ENCODE peak calls at places on chromosomes 3 and 15, in eight cellular contexts. D is fibroblast of mammary gland, X is tibial nerve, I is fibroblast of lung, U is choroid plexus epithelial cell, T is HCT116, E is mesothelial cell of epicardium, V is ascending aorta. W is an unnamed sample.

GRCh38 chr15:62472616-62473299 is 307.7 kb upstream of the C2CD4B start:
- DNase-seq in D (no peak), X (no peak), I (no peak), U (no peak), T (no peak), E (no peak), V (no peak), W (peak; percentile 27)

GRCh38 chr3:144770813-144771400 is 799.3 kb downstream of the DIPK2A start:
- DNase-seq in D (peak; percentile 56), X (peak; percentile 11), I (peak; percentile 80), U (peak; percentile 81), T (peak; percentile 24), E (no peak), V (no peak), W (no peak)

GRCh38 chr15:37921527-37922385 is 12.7 kb upstream of the TMCO5A start:
- DNase-seq in D (peak; percentile 27), X (no peak), I (no peak), U (peak; percentile 27), T (no peak), E (no peak), V (no peak), W (no peak)

GRCh38 chr3:43959498-43960447 is 269.0 kb downstream of the ABHD5 start:
- DNase-seq in D (no peak), X (no peak), I (no peak), U (no peak), T (no peak), E (no peak), V (no peak), W (no peak)

GRCh38 chr3:56970401-56971002 is 90.0 kb upstream of the SPATA12 start:
- DNase-seq in D (no peak), X (no peak), I (no peak), U (no peak), T (no peak), E (no peak), V (no peak), W (no peak)

GRCh38 chr15:73704869-73705645 is 20.9 kb downstream of the CD276 start:
- DNase-seq in D (peak; percentile 49), X (peak; percentile 35), I (peak; percentile 46), U (peak; percentile 68), T (no peak), E (peak; percentile 40), V (no peak), W (no peak)

GRCh38 chr3:182436547-182436946 is 356.8 kb upstream of the ATP11B start:
- DNase-seq in D (no peak), X (no peak), I (no peak), U (no peak), T (no peak), E (no peak), V (no peak), W (no peak)

GRCh38 chr15:79091204-79091867 is 756 bp upstream of the RASGRF1 start:
- DNase-seq in D (peak; percentile 18), X (no peak), I (no peak), U (peak; percentile 12), T (no peak), E (no peak), V (no peak), W (no peak)

GRCh38 chr3:9781978-9782575 is 10.2 kb downstream of the TADA3 start:
- DNase-seq in D (no peak), X (no peak), I (no peak), U (no peak), T (no peak), E (no peak), V (no peak), W (no peak)

GRCh38 chr3:9783954-9784353 is 8.3 kb downstream of the TADA3 start:
- DNase-seq in D (no peak), X (no peak), I (no peak), U (no peak), T (no peak), E (no peak), V (no peak), W (no peak)

GRCh38 chr3:9780920-9781319 is 11.2 kb upstream of the CAMK1 start:
- DNase-seq in D (no peak), X (no peak), I (no peak), U (no peak), T (no peak), E (no peak), V (no peak), W (no peak)

GRCh38 chr3:9781551-9781950 is 10.7 kb downstream of the TADA3 start:
- DNase-seq in D (no peak), X (no peak), I (no peak), U (no peak), T (no peak), E (no peak), V (no peak), W (no peak)

GRCh38 chr3:9782777-9783176 is 9.5 kb downstream of the TADA3 start:
- DNase-seq in D (no peak), X (no peak), I (no peak), U (no peak), T (no peak), E (no peak), V (no peak), W (no peak)
- TF ChIP-seq CTCF in D (no peak), X (no peak), I (no peak), U (no peak), T (no peak), E (no peak), V (no peak), W (no peak)

GRCh38 chr3:115916866-115917265 is 293.6 kb downstream of the GAP43 start:
- DNase-seq in D (no peak), X (no peak), I (no peak), U (no peak), T (no peak), E (no peak), V (no peak), W (no peak)

GRCh38 chr3:115912372-115912771 is 289.1 kb downstream of the GAP43 start:
- DNase-seq in D (peak; percentile 55), X (peak; percentile 31), I (peak; percentile 65), U (peak; percentile 42), T (no peak), E (no peak), V (no peak), W (no peak)

GRCh38 chr3:115915061-115915460 is 291.8 kb downstream of the GAP43 start:
- DNase-seq in D (no peak), X (no peak), I (no peak), U (no peak), T (no peak), E (no peak), V (no peak), W (no peak)

GRCh38 chr3:115918900-115919299 is 295.6 kb downstream of the GAP43 start:
- DNase-seq in D (no peak), X (no peak), I (no peak), U (no peak), T (no peak), E (no peak), V (no peak), W (no peak)

GRCh38 chr3:115913069-115913686 is 289.9 kb downstream of the GAP43 start:
- DNase-seq in D (peak; percentile 16), X (no peak), I (peak; percentile 24), U (peak; percentile 47), T (no peak), E (no peak), V (no peak), W (no peak)
- TF ChIP-seq CTCF in D (peak; percentile 41), X (no peak), I (peak; percentile 26), U (peak; percentile 51), T (no peak), E (peak; percentile 54), V (no peak), W (no peak)

GRCh38 chr3:71692139-71692538 is 33.1 kb downstream of the EIF4E3 start:
- DNase-seq in D (no peak), X (no peak), I (no peak), U (no peak), T (no peak), E (no peak), V (no peak), W (no peak)

GRCh38 chr3:71685686-71686085 is 39.5 kb downstream of the EIF4E3 start:
- DNase-seq in D (no peak), X (no peak), I (no peak), U (no peak), T (no peak), E (no peak), V (no peak), W (no peak)

GRCh38 chr3:71688121-71688520 is 37.1 kb downstream of the EIF4E3 start:
- DNase-seq in D (no peak), X (no peak), I (no peak), U (peak; percentile 33), T (no peak), E (no peak), V (no peak), W (no peak)

GRCh38 chr3:71690222-71690821 is 34.9 kb downstream of the EIF4E3 start:
- DNase-seq in D (peak; percentile 90), X (no peak), I (peak; percentile 62), U (peak; percentile 79), T (no peak), E (no peak), V (no peak), W (peak; percentile 62)

DNA sequence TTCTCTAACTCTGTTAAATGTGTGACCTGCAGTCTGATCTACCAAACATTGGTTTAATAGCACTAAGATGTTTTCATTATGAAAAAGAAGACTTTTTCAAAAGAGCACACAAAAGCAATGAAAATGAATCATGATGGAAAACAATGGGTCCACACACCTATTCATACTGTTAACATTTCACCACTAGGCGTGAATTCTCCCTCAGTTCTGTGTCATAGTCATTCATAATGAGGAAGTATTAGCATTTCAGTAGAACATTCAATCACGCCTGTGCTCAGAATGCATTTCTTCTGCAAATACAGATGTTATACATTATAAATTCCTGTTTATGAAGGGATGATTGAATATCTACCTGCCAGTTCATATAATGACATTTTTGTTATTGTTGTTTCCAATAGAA is 35.9 kb downstream of the EIF4E3 start:
- DNase-seq in D (no peak), X (no peak), I (no peak), U (no peak), T (no peak), E (no peak), V (no peak), W (no peak)
- TF ChIP-seq CTCF in D (no peak), X (no peak), I (no peak), U (no peak), T (no peak), E (no peak), V (no peak), W (no peak)

GRCh38 chr15:66771351-66771650 is 69.3 kb downstream of the SMAD6 start:
- DNase-seq in D (no peak), X (no peak), I (no peak), U (no peak), T (no peak), E (no peak), V (no peak), W (no peak)

GRCh38 chr15:66774001-66774814 is 72.2 kb downstream of the SMAD6 start:
- DNase-seq in D (peak; percentile 67), X (peak; percentile 89), I (peak; percentile 71), U (peak; percentile 60), T (peak; percentile 72), E (peak; percentile 75), V (peak; percentile 44), W (peak; percentile 89)

GRCh38 chr15:66772967-66773873 is 71.2 kb downstream of the SMAD6 start:
- DNase-seq in D (no peak), X (no peak), I (peak; percentile 54), U (peak; percentile 73), T (no peak), E (no peak), V (no peak), W (no peak)

GRCh38 chr15:66770518-66771350 is 68.7 kb downstream of the SMAD6 start:
- DNase-seq in D (no peak), X (no peak), I (no peak), U (no peak), T (no peak), E (no peak), V (no peak), W (no peak)

DNA sequence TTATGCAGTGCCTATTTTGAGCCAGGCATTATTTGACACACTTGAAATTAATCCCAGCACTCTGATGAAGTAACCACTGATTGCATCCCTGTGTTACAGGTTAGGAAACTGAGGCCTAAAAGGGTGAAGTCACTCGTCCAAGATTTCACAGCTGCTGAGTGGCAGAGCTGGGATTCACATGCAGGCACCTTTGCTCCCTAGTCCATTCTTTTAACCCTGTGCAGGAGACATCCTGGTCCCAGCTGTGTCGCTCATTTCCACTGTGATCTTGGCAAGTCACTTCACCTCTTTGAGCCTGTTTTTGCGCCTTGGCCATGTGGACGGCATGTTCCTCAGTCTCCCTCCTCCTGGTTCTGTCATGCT is 70.5 kb downstream of the SMAD6 start:
- DNase-seq in D (no peak), X (no peak), I (no peak), U (no peak), T (no peak), E (no peak), V (no peak), W (no peak)
- TF ChIP-seq CTCF in D (no peak), X (no peak), I (no peak), U (no peak), T (no peak), E (no peak), V (no peak), W (no peak)